ENCODE peak calls at places on chromosomes 1 and 21, in eight cellular contexts. M is AG04449; U is HFFc6; K is astrocyte of the cerebellum; V is suprapubic skin; I is lower lobe of right lung; Z is CD4-positive, alpha-beta T cell; F is kidney epithelial cell. O is an unnamed sample.

GRCh38 chr1:207579436-207579799 is 65.5 kb upstream of the CR1L start:
- DNase-seq in Z (no peak), F (no peak), V (no peak), I (peak), K (no peak), U (peak), M (no peak), O (no peak)

GRCh38 chr1:45134468-45134873 is 71.9 kb downstream of the ZSWIM5 start:
- DNase-seq in U (no peak), F (peak), V (no peak), M (no peak), K (no peak), I (no peak), Z (no peak), O (no peak)

GRCh38 chr1:165793951-165794350 is 25.3 kb upstream of the TMCO1 start:
- DNase-seq in V (no peak), U (no peak), I (no peak), K (no peak), F (no peak), M (no peak), Z (no peak), O (no peak)

GRCh38 chr1:19313961-19314882 is 2.1 kb downstream of the SLC66A1 start:
- DNase-seq in Z (no peak), K (no peak), I (no peak), U (no peak), F (no peak), V (no peak), M (no peak), O (no peak)

GRCh38 chr1:9203623-9204022 is 31.0 kb upstream of the H6PD start:
- DNase-seq in U (no peak), F (no peak), K (no peak), V (no peak), Z (no peak), M (no peak), I (no peak), O (no peak)

GRCh38 chr1:171902527-171902926 is 61.2 kb downstream of the DNM3 start:
- DNase-seq in Z (no peak), U (no peak), V (no peak), K (no peak), I (no peak), F (no peak), M (no peak), O (no peak)

GRCh38 chr1:32773764-32774463 is 43.2 kb downstream of the YARS1 start:
- DNase-seq in M (no peak), K (no peak), Z (no peak), V (peak), I (no peak), U (no peak), F (no peak), O (no peak)

GRCh38 chr1:23787701-23788100 is 3.2 kb upstream of the LYPLA2 start:
- DNase-seq in K (no peak), Z (no peak), U (no peak), F (no peak), M (no peak), V (no peak), I (peak), O (no peak)

GRCh38 chr1:15261155-15262002 is 14.4 kb downstream of the FHAD1 start:
- DNase-seq in F (no peak), I (peak), M (no peak), U (no peak), Z (no peak), V (peak), K (no peak), O (no peak)

GRCh38 chr1:191558389-191558788 is 599.9 kb upstream of the RGS18 start:
- DNase-seq in K (no peak), V (no peak), F (no peak), Z (no peak), U (no peak), I (no peak), M (no peak), O (no peak)

GRCh38 chr1:29468501-29468900 is 232.2 kb downstream of the PTPRU start:
- DNase-seq in U (no peak), F (no peak), I (no peak), M (no peak), Z (no peak), V (no peak), K (no peak), O (no peak)

GRCh38 chr1:914253-914890 is 9.4 kb upstream of the SAMD11 start:
- DNase-seq in Z (no peak), I (no peak), M (no peak), V (peak), F (no peak), K (no peak), U (no peak), O (no peak)

GRCh38 chr21:45549670-45550463 is 7.6 kb upstream of the SLC19A1 start:
- DNase-seq in I (peak), Z (no peak), F (no peak), K (no peak), U (no peak), V (peak), M (no peak), O (no peak)

GRCh38 chr1:27004471-27005165 is 8.0 kb downstream of the TENT5B start:
- DNase-seq in I (peak), M (no peak), F (no peak), V (no peak), K (no peak), U (peak), Z (no peak), O (peak)

GRCh38 chr1:248837045-248837793 is 805 bp upstream of the ZNF672 start:
- DNase-seq in U (no peak), M (no peak), K (no peak), F (no peak), V (peak), I (no peak), Z (no peak), O (no peak)

GRCh38 chr1:98454666-98455065 is 206.9 kb upstream of the SNX7 start:
- DNase-seq in Z (no peak), V (no peak), F (no peak), M (no peak), U (no peak), I (no peak), K (no peak), O (no peak)

GRCh38 chr1:1200876-1201810 is 5.2 kb downstream of the TNFRSF18 start:
- DNase-seq in I (peak), K (no peak), F (no peak), M (no peak), U (no peak), Z (peak), V (no peak), O (peak)

GRCh38 chr1:85332575-85332974 is 56.1 kb upstream of the BCL10 start:
- DNase-seq in I (no peak), K (no peak), Z (no peak), F (no peak), V (no peak), M (no peak), U (no peak), O (no peak)

GRCh38 chr1:54227836-54228435 is 28.0 kb downstream of the MRPL37 start:
- DNase-seq in K (no peak), V (no peak), M (no peak), I (no peak), Z (no peak), U (no peak), F (no peak), O (no peak)

GRCh38 chr1:241101622-241102021 is 255.4 kb downstream of the RGS7 start:
- DNase-seq in V (no peak), M (no peak), U (no peak), Z (no peak), I (no peak), K (no peak), F (no peak), O (no peak)

GRCh38 chr1:46081206-46081605 is 51.2 kb downstream of the PIK3R3 start:
- DNase-seq in M (no peak), I (no peak), U (no peak), K (no peak), F (no peak), V (no peak), Z (no peak), O (no peak)

GRCh38 chr1:115727706-115728249 is 40.7 kb downstream of the CASQ2 start:
- DNase-seq in Z (no peak), U (peak), F (peak), I (peak), M (peak), K (peak), V (peak), O (no peak)

DNA sequence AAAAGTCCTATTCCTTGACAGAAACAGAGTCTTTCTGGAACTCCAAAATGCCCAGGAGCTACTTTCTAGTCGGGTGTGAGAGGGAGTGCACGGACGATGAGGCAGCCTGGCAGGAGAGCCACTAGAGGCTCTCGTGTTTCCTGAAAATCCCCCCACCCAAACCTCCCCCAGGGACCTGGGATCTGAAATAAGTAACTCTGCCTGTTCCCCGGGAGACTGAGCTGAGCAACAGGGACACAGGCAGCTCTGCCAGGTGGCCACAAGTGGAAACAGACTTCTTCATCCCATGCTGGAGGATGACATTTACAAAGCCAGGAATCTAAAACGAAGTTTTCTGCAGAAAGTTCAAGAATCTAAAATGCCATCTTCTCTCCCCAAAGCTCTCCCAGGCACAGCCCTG is 77.1 kb downstream of the ITPKB start:
- DNase-seq in F (no peak), M (no peak), U (peak), K (no peak), I (no peak), V (peak), Z (no peak), O (no peak)
- TF ChIP-seq CTCF in F (no peak), M (no peak), U (no peak), K (peak), I (no peak), V (no peak), Z (no peak), O (no peak)

GRCh38 chr1:235808226-235808625 is 58.5 kb downstream of the LYST start:
- DNase-seq in I (no peak), M (no peak), K (no peak), Z (no peak), F (no peak), U (no peak), V (no peak), O (no peak)
- TF ChIP-seq CTCF in I (no peak), M (no peak), K (no peak), Z (no peak), F (no peak), U (no peak), V (no peak), O (no peak)

DNA sequence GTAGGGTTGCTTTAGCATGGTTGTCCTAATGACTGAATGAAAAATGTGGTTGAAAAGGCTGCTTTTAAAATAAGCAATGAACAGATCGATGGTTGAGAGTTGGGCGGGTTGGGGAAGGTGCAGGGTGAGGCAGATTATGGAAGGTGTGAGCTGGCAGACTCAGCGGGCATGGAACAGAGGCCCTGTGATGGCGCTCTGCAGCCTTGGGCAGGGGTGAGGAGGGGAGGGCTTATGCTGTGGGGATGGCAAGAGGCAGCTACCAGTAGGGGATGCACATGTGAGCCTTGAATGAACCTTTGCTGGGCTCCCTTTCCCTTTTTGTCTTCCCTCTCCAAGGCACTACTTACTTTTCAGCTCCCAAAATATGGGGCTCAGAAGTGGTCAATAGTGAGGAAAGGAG is 30.9 kb downstream of the ATP1B1 start:
- DNase-seq in U (no peak), V (no peak), K (no peak), Z (no peak), F (no peak), M (no peak), I (no peak), O (no peak)
- TF ChIP-seq CTCF in U (no peak), V (no peak), K (no peak), Z (no peak), F (no peak), M (no peak), I (no peak), O (no peak)

DNA sequence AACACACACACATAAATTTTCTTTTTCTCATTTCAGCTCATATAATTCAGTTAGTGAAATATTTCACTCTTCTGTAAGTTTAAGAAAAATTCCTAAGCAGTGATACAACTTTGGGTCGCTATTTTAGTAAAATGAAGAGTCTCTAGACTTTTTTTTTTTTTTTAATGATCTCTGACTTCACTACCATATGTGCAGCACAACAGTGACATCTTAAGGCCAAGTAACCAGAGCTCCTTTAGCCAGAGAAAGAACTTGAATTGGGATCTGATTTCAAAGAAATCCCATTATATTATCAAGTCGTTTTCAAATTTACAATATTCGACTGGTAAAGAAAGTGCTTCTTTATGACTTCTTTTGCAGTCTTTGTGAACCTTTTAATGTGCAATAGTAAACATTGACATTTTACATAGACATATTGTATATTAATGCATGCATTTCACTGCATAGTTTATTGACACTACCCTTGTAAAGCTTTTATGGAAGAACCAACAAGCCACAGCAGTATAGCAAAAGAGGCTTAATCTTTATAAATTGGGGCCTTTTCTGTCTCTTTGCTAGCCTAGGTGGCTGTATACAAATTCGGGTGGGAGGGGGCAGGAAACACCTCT is 62.2 kb downstream of the LRRC40 start:
- DNase-seq in M (peak), F (no peak), V (no peak), K (peak), Z (no peak), U (peak), I (no peak), O (no peak)
- TF ChIP-seq CTCF in M (peak), F (no peak), V (no peak), K (peak), Z (no peak), U (peak), I (no peak), O (no peak)

GRCh38 chr1:157219182-157219581 is 81.0 kb upstream of the ETV3 start:
- DNase-seq in Z (no peak), F (no peak), I (no peak), M (no peak), V (no peak), U (no peak), K (no peak), O (no peak)
- TF ChIP-seq CTCF in Z (no peak), F (no peak), I (no peak), M (no peak), V (no peak), U (no peak), K (no peak), O (no peak)

DNA sequence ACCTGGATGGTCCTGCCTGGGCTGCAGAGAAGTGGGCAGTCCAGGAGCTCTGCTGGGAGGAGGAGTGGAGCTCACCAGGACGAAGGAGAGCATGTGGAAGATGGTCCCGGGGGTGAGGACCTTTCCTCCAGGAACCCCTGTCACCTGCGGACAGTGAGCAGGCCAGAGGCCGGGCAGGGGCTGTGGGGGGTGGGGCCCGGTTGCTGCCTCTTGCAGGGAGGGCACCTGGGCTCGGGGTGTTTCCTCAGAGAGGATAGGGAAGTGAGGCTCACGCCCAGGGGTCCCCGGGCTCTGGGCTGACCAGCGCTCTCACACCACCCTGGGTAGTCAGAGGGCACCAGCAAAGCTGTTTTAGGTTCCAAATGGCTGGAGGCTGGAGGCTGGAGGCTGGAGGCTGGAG is 22.7 kb upstream of the PEX10 start:
- DNase-seq in V (no peak), Z (no peak), U (no peak), M (no peak), K (no peak), I (no peak), F (no peak), O (no peak)
- TF ChIP-seq CTCF in V (no peak), Z (no peak), U (no peak), M (no peak), K (no peak), I (no peak), F (no peak), O (no peak)

GRCh38 chr1:228825840-228826484 is 90.7 kb downstream of the RHOU start:
- DNase-seq in K (no peak), M (no peak), V (no peak), Z (no peak), U (no peak), F (no peak), I (no peak), O (no peak)

GRCh38 chr1:228827026-228827425 is 91.7 kb downstream of the RHOU start:
- DNase-seq in I (no peak), K (no peak), U (no peak), M (no peak), F (no peak), V (no peak), Z (no peak), O (no peak)

GRCh38 chr1:228830954-228831481 is 95.7 kb downstream of the RHOU start:
- DNase-seq in Z (no peak), F (peak), M (peak), I (no peak), U (peak), K (peak), V (no peak), O (no peak)

GRCh38 chr1:228833911-228834631 is 98.8 kb downstream of the RHOU start:
- DNase-seq in M (no peak), F (no peak), V (no peak), U (no peak), I (no peak), Z (no peak), K (no peak), O (no peak)

DNA sequence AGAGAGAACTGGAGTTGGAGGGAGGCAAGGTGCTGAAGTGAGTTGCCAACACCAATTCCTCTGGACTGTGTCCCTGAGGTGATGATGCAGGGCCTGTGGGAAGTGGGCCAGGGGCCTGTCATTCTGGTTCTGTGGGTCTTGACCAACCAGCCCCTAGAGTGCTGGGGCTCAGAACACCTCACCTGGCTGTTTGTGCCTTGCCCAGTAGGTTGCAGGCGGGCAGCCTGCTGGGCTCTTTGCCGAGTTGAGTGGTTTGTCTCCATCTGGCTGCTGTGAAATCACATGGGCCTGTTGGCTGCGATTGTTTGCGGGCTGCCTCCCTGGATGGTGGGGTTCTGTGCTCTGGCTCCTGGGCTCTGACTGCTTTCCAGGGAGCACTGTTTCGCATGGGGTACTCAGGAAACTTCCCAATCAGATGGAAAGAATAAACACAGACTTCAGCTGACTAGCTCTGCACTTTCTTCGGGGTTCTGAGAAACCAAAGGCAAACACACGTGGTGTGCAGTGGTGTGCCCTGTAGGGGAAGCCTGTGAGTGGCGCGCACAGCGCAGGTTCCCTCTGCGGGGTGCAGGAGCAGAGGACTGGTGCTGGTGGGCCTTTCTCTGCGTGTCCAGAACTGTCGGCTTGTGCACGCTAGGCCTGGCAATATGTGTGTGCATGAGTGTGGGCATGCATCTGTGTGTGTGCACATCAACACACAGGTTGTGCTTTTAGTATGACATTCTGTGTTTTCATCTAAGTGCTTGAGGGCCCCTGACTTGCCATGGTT is 95.1 kb downstream of the RHOU start:
- DNase-seq in Z (no peak), V (no peak), M (no peak), U (no peak), F (no peak), I (peak), K (no peak), O (no peak)
- TF ChIP-seq CTCF in Z (no peak), V (no peak), M (no peak), U (no peak), F (no peak), I (no peak), K (no peak), O (no peak)

O was measured in mesothelial cell of epicardium.